ENCODE peak calls at places on chromosomes 1 and 21, in nine cellular contexts. B is body of pancreas; K is endothelial cell of umbilical vein; Z is iris pigment epithelial cell; J is stimulated activated CD8-positive, alpha-beta memory T cell treated with anti-CD3 and anti-CD28 coated beads, Interleukin-2, amount 100 ng/mL, for 1 hour; H is COR-L47; M is activated naive CD8-positive, alpha-beta T cell treated with anti-CD3 and anti-CD28 coated beads, Interleukin-2, amount 50 U/mL, for 24 hours; Q is testis; R is ovary. T is an unnamed sample.

GRCh38 chr1:110069302-110070281 is 880 bp downstream of the ALX3 start:
- DNase-seq in B (no peak), K (no peak), Z (no peak), J (no peak), H (no peak), M (no peak), Q (no peak), R (no peak), T (no peak)

GRCh38 chr1:207845109-207845508 is 65.8 kb downstream of the CD34 start:
- DNase-seq in B (no peak), K (no peak), Z (no peak), J (no peak), H (no peak), M (no peak), Q (peak; percentile 80), R (no peak), T (peak; percentile 51)

GRCh38 chr1:201883786-201884185 is 4.9 kb upstream of the SHISA4 start:
- DNase-seq in B (peak; percentile 46), K (peak; percentile 30), Z (peak; percentile 72), J (no peak), H (no peak), M (no peak), Q (peak; percentile 86), R (peak; percentile 72), T (peak; percentile 62)

GRCh38 chr1:45793942-45794604 is 9.3 kb upstream of the MAST2 start:
- DNase-seq in B (no peak), K (no peak), Z (peak; percentile 15), J (no peak), H (no peak), M (no peak), Q (no peak), R (no peak), T (no peak)

GRCh38 chr21:33940846-33941245 is 25.2 kb upstream of the ATP5PO start:
- DNase-seq in B (no peak), K (no peak), Z (peak; percentile 39), J (no peak), H (no peak), M (no peak), Q (no peak), R (no peak), T (no peak)

GRCh38 chr1:229342902-229343587 is at the start of gene CCSAP:
- DNase-seq in B (peak; percentile 49), K (peak; percentile 48), Z (peak; percentile 50), J (peak; percentile 39), H (peak; percentile 38), M (peak; percentile 49), Q (peak; percentile 57), R (peak; percentile 51), T (peak; percentile 81)

GRCh38 chr1:62908168-62908567 is 124.2 kb downstream of the ATG4C start:
- DNase-seq in B (no peak), K (no peak), Z (peak; percentile 34), J (no peak), H (no peak), M (no peak), Q (no peak), R (no peak), T (no peak)

GRCh38 chr1:1157914-1158710 is 15.6 kb upstream of the TTLL10 start:
- DNase-seq in B (peak; percentile 69), K (peak; percentile 38), Z (peak; percentile 11), J (no peak), H (no peak), M (peak; percentile 37), Q (peak; percentile 61), R (no peak), T (peak; percentile 69)

GRCh38 chr21:16633851-16634521 is 878.9 kb upstream of the CXADR start:
- DNase-seq in B (no peak), K (no peak), Z (peak; percentile 36), J (no peak), H (no peak), M (no peak), Q (peak; percentile 38), R (peak; percentile 65), T (no peak)

GRCh38 chr1:21778405-21778727 is 4.6 kb downstream of the USP48 start:
- DNase-seq in B (no peak), K (no peak), Z (no peak), J (no peak), H (no peak), M (no peak), Q (no peak), R (no peak), T (no peak)

GRCh38 chr1:41672641-41673313 is 188.3 kb upstream of the EDN2 start:
- DNase-seq in B (no peak), K (no peak), Z (peak; percentile 78), J (no peak), H (no peak), M (no peak), Q (no peak), R (no peak), T (no peak)

GRCh38 chr1:1760345-1760650 is 18.0 kb downstream of the NADK start:
- DNase-seq in B (no peak), K (no peak), Z (no peak), J (no peak), H (no peak), M (no peak), Q (no peak), R (no peak), T (no peak)

GRCh38 chr1:162171078-162171477 is 101.6 kb downstream of the NOS1AP start:
- DNase-seq in B (no peak), K (peak; percentile 10), Z (no peak), J (no peak), H (no peak), M (no peak), Q (no peak), R (no peak), T (no peak)